ENCODE peak calls at places on chromosomes 3 and 15, in four cellular contexts. L is H1, I is upper lobe of right lung, Y is gastrocnemius medialis. X is an unnamed sample. For H3K4me1 and H3K36me3, the result is how much of the 10 kb centered on the place peaks cover.

GRCh38 chr3:57949779-57950618 is 58.2 kb upstream of the FLNB start:
- DNase-seq in Y (no peak), L (no peak), I (peak), X (no peak)

GRCh38 chr15:42707068-42707467 is 29.9 kb downstream of the CDAN1 start:
- DNase-seq in I (no peak), L (no peak), Y (no peak), X (no peak)

GRCh38 chr15:57667171-57667924 is 39.2 kb upstream of the POLR2M start:
- DNase-seq in L (no peak), I (no peak), Y (no peak), X (no peak)

GRCh38 chr3:169695051-169695450 is 31.5 kb upstream of the MECOM start:
- DNase-seq in I (no peak), Y (no peak), L (no peak), X (no peak)

GRCh38 chr3:142930510-142930909 is 33.0 kb downstream of the PAQR9 start:
- DNase-seq in I (no peak), L (no peak), Y (no peak), X (no peak)

GRCh38 chr3:165800970-165801369 is 36.3 kb downstream of the BCHE start:
- DNase-seq in L (no peak), Y (no peak), I (no peak), X (no peak)

GRCh38 chr3:42601898-42602581 is 1.6 kb downstream of the NKTR start:
- DNase-seq in I (no peak), L (no peak), Y (no peak), X (no peak)

GRCh38 chr15:69304176-69304533 is 5.4 kb downstream of the PAQR5 start:
- DNase-seq in I (peak), Y (no peak), L (no peak), X (no peak)

GRCh38 chr3:73479325-73479724 is 145.4 kb downstream of the PDZRN3 start:
- DNase-seq in I (no peak), L (no peak), Y (no peak), X (no peak)

GRCh38 chr15:101326026-101326315 is 30.9 kb upstream of the SNRPA1 start:
- DNase-seq in L (no peak), I (no peak), Y (no peak), X (no peak)

GRCh38 chr3:141795719-141796435 is 32.7 kb downstream of the GRK7 start:
- DNase-seq in I (peak), L (no peak), Y (peak), X (peak)

GRCh38 chr15:58179741-58180381 is 41.7 kb downstream of the AQP9 start:
- DNase-seq in L (no peak), I (no peak), Y (no peak), X (no peak)

GRCh38 chr3:163587342-163587741 is 1491.0 kb downstream of the SI start:
- DNase-seq in Y (no peak), L (no peak), I (no peak), X (no peak)

GRCh38 chr15:74907277-74907870 is 723 bp upstream of the FAM219B start:
- DNase-seq in I (no peak), Y (no peak), L (no peak), X (peak)

GRCh38 chr3:79361748-79362378 is 405.9 kb downstream of the ROBO1 start:
- DNase-seq in I (no peak), Y (no peak), L (no peak), X (no peak)

GRCh38 chr15:48566669-48567068 is 78.8 kb downstream of the FBN1 start:
- DNase-seq in Y (no peak), L (no peak), I (no peak), X (no peak)

GRCh38 chr3:105967117-105967516 is 98.3 kb upstream of the CBLB start:
- DNase-seq in L (no peak), Y (no peak), I (no peak), X (no peak)

GRCh38 chr3:139353920-139354556 is 10.2 kb downstream of the MRPS22 start:
- DNase-seq in Y (no peak), I (no peak), L (no peak), X (no peak)

GRCh38 chr3:134956844-134957243 is 161.8 kb downstream of the EPHB1 start:
- DNase-seq in L (no peak), Y (no peak), I (no peak), X (no peak)

GRCh38 chr15:75230524-75231371 is 27.4 kb upstream of the GOLGA6C start:
- DNase-seq in I (peak), Y (no peak), L (no peak), X (no peak)

GRCh38 chr3:10195692-10196091 is 31.0 kb downstream of the IRAK2 start:
- DNase-seq in L (no peak), I (no peak), Y (no peak), X (no peak)

GRCh38 chr3:142601713-142602112 is 5.5 kb downstream of the PLS1 start:
- DNase-seq in L (no peak), I (no peak), Y (no peak), X (no peak)

GRCh38 chr3:108319428-108320053 is 23.2 kb downstream of the HHLA2 start:
- DNase-seq in L (no peak), Y (no peak), I (no peak), X (no peak)

GRCh38 chr15:45431502-45431901 is 53.2 kb upstream of the GATM start:
- DNase-seq in L (no peak), I (no peak), Y (no peak), X (no peak)

GRCh38 chr3:172848910-172849309 is 98.4 kb downstream of the ECT2 start:
- DNase-seq in I (no peak), Y (no peak), L (no peak), X (no peak)

GRCh38 chr3:128971421-128971820 is 22.5 kb downstream of the CFAP92 start:
- DNase-seq in L (no peak), I (no peak), Y (peak), X (peak)

GRCh38 chr3:48294611-48295263 is 38.7 kb downstream of the SPINK8 start:
- DNase-seq in L (no peak), I (no peak), Y (no peak), X (no peak)

GRCh38 chr3:98563661-98564281 is 29.6 kb downstream of the CPOX start:
- DNase-seq in Y (no peak), L (no peak), I (no peak), X (no peak)

GRCh38 chr15:96444865-96445264 is 114.4 kb downstream of the NR2F2 start:
- DNase-seq in Y (no peak), L (no peak), I (no peak), X (no peak)

GRCh38 chr3:38371541-38372213 is 25.1 kb downstream of the XYLB start:
- DNase-seq in Y (no peak), L (no peak), I (no peak), X (no peak)

GRCh38 chr15:66672867-66673266 is 29.2 kb upstream of the SMAD6 start:
- DNase-seq in I (no peak), Y (no peak), L (no peak), X (no peak)

GRCh38 chr3:141354517-141354916 is 13.8 kb upstream of the ZBTB38 start:
- DNase-seq in Y (no peak), I (no peak), L (no peak), X (no peak)

GRCh38 chr3:12966847-12967750 is 106.1 kb downstream of the IQSEC1 start:
- DNase-seq in L (no peak), I (no peak), Y (no peak), X (no peak)

GRCh38 chr15:96181873-96182301 is 148.6 kb upstream of the NR2F2 start:
- DNase-seq in L (no peak), Y (peak), I (peak), X (peak)

GRCh38 chr3:58422756-58423324 is 10.8 kb downstream of the PDHB start:
- DNase-seq in L (no peak), I (no peak), Y (no peak), X (no peak)

GRCh38 chr15:87322223-87322622 is 934.3 kb downstream of the NTRK3 start:
- DNase-seq in Y (no peak), L (no peak), I (no peak), X (no peak)

GRCh38 chr3:187858086-187858485 is 112.8 kb upstream of the BCL6 start:
- DNase-seq in L (no peak), I (no peak), Y (peak), X (no peak)

GRCh38 chr3:185766645-185767323 is 58.1 kb downstream of the IGF2BP2 start:
- DNase-seq in L (no peak), I (no peak), Y (no peak), X (no peak)

DNA sequence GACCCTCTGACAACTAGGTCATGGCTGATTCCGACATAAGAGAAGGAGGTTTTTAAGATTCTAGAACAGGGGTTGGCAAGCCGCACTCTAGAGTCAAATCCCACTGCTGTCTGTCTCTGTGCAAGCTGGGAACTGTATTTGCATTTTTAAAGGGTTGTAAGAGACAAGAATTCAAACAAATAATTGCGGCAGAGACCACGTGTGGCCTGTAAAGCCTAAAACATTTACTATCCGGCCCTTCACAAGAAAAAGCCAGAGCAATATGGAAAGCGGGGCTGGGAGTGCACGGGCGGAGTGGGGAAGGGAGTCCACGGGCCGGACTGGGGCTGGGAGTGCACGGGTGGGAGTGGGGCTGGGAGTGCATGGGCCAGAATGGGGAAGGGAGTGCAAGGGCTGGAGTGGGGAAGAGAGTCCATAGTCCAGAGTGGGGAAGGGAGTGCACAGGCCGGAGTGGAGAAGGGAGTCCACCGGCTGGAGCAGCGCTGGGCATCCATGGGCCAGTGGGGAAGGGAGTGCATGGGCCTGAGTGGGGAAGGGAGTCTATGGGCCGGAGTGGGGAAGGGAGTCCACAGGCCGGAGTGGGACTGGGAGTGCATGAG is 41.2 kb downstream of the KLF15 start:
- DNase-seq in Y (no peak), L (peak), I (peak), X (no peak)
- H3K4me1 ChIP-seq in Y (under half), L (under half), I (under half), X (under half)

GRCh38 chr15:65008989-65009388 is 19.3 kb upstream of the SPG21 start:
- DNase-seq in I (no peak), Y (no peak), L (no peak), X (no peak)
- H3K36me3 ChIP-seq in I (under half), Y (under half), L (under half), X (under half)

GRCh38 chr3:46082849-46083248 is 55.6 kb upstream of the XCR1 start:
- DNase-seq in I (no peak), L (no peak), Y (no peak), X (no peak)
- H3K4me1 ChIP-seq in I (under half), L (under half), Y (under half), X (under half)

GRCh38 chr3:100370751-100371150 is 30.1 kb downstream of the TOMM70 start:
- DNase-seq in L (no peak), Y (no peak), I (no peak), X (no peak)
- H3K36me3 ChIP-seq in L (under half), Y (under half), I (half or more), X (half or more)

GRCh38 chr3:72344256-72345046 is 503.8 kb downstream of the SHQ1 start:
- DNase-seq in I (no peak), Y (no peak), L (no peak), X (no peak)
- H3K4me1 ChIP-seq in I (under half), Y (under half), L (under half), X (under half)

GRCh38 chr15:88470625-88471372 is 3.3 kb downstream of the MRPS11 start:
- DNase-seq in I (no peak), L (no peak), Y (no peak), X (no peak)

GRCh38 chr15:88469321-88469720 is 1.8 kb downstream of the MRPS11 start:
- DNase-seq in I (no peak), Y (no peak), L (no peak), X (no peak)

GRCh38 chr15:88467073-88467934 is at the start of the genes MRPL46 and MRPS11:
- DNase-seq in Y (peak), I (peak), L (peak), X (peak)

GRCh38 chr15:88465633-88466219 is 1.5 kb downstream of the MRPL46 start:
- DNase-seq in Y (no peak), I (no peak), L (no peak), X (no peak)

GRCh38 chr15:88467935-88468528 is 524 bp downstream of the MRPS11 start:
- DNase-seq in I (no peak), L (peak), Y (no peak), X (no peak)
- H3K36me3 ChIP-seq in I (under half), L (under half), Y (under half), X (under half)

GRCh38 chr15:60843482-60843881 is 364.5 kb upstream of the ICE2 start:
- DNase-seq in L (no peak), Y (no peak), I (no peak), X (no peak)
- H3K4me1 ChIP-seq in L (under half), Y (under half), I (under half), X (under half)

GRCh38 chr3:194439915-194440550 is 41.0 kb upstream of the GP5 start:
- DNase-seq in I (no peak), Y (no peak), L (no peak), X (no peak)

GRCh38 chr3:194446172-194446571 is 40.6 kb downstream of the ATP13A3 start:
- DNase-seq in I (no peak), L (no peak), Y (no peak), X (no peak)

GRCh38 chr3:194443911-194444310 is 42.9 kb downstream of the ATP13A3 start:
- DNase-seq in Y (no peak), I (no peak), L (no peak), X (no peak)

GRCh38 chr3:194446754-194447153 is 40.0 kb downstream of the ATP13A3 start:
- DNase-seq in I (no peak), Y (no peak), L (no peak), X (no peak)

DNA sequence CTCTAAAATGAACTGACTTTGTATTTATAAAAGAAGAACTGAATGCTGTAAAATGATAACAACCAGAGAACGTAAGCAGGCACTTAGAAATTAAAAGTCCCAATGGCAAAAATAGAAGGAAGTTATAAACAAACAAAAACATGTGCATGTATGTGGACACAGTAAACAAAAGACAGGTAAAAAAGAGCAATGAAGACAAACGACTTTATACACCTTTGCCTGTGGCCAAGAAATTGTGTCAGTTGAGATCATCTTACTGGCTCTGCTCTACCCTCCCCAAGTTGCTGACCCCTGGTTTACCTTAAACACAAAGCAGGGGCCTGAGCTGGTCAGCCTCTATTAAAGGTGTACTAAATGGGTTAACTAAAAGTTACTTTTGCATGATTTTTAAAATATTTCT is 41.7 kb upstream of the GP5 start:
- DNase-seq in Y (no peak), I (no peak), L (no peak), X (no peak)
- H3K36me3 ChIP-seq in Y (under half), I (half or more), L (under half), X (half or more)